ENCODE peak calls at places on chromosomes 16 and 17, in five cellular contexts. A is neural progenitor cell, E is GM23248, R is GM23338, J is MM.1S. U is an unnamed sample.

GRCh38 chr16:86232496-86232895 is 277.8 kb upstream of the FOXF1 start:
- DNase-seq in R (no peak), J (no peak), A (no peak), E (no peak), U (no peak)

GRCh38 chr16:4691666-4692412 is 1.5 kb upstream of the NUDT16L1 start:
- DNase-seq in J (no peak), R (no peak), A (no peak), E (no peak), U (no peak)

GRCh38 chr16:88463411-88463810 is 10.3 kb downstream of the ZFPM1 start:
- DNase-seq in J (no peak), A (no peak), R (no peak), E (no peak), U (no peak)

GRCh38 chr16:70695351-70696070 is 9.7 kb upstream of the MTSS2 start:
- DNase-seq in E (no peak), R (peak; percentile 60), J (no peak), A (peak; percentile 40), U (peak; percentile 30)

GRCh38 chr17:47099987-47100711 is 88.9 kb downstream of the CDC27 start:
- DNase-seq in J (peak; percentile 90), A (peak; percentile 91), E (peak; percentile 92), R (peak; percentile 93), U (peak; percentile 97)

GRCh38 chr16:82105107-82105506 is 64.9 kb downstream of the MPHOSPH6 start:
- DNase-seq in E (no peak), A (no peak), J (peak; percentile 7), R (no peak), U (no peak)

GRCh38 chr17:83203472-83204221 is 124.2 kb downstream of the METRNL start:
- DNase-seq in J (no peak), R (no peak), A (no peak), E (peak; percentile 44), U (no peak)

GRCh38 chr16:2205967-2206313 is 686 bp downstream of the MLST8 start:
- DNase-seq in E (peak; percentile 40), A (peak; percentile 69), R (no peak), J (peak; percentile 43), U (no peak)

GRCh38 chr16:59046335-59046734 is 312.2 kb upstream of the GOT2 start:
- DNase-seq in E (no peak), R (no peak), A (no peak), J (no peak), U (no peak)

GRCh38 chr16:19481291-19481690 is 40.6 kb downstream of the GDE1 start:
- DNase-seq in J (no peak), E (peak; percentile 24), R (no peak), A (no peak), U (no peak)

GRCh38 chr17:5785343-5785742 is 201.0 kb upstream of the NLRP1 start:
- DNase-seq in J (no peak), R (no peak), A (no peak), E (peak; percentile 48), U (peak; percentile 85)

GRCh38 chr17:78307887-78308633 is 51.8 kb downstream of the SOCS3 start:
- DNase-seq in A (no peak), R (peak; percentile 62), E (no peak), J (no peak), U (peak; percentile 56)

GRCh38 chr16:27611340-27611739 is 61.4 kb downstream of the KATNIP start:
- DNase-seq in E (no peak), J (no peak), R (no peak), A (no peak), U (no peak)

GRCh38 chr17:21262259-21262993 is 9.2 kb upstream of the NATD1 start:
- DNase-seq in A (no peak), R (no peak), J (no peak), E (no peak), U (no peak)

GRCh38 chr17:50904522-50905459 is 38.6 kb upstream of the TOB1 start:
- DNase-seq in R (no peak), A (peak; percentile 50), E (peak; percentile 27), J (no peak), U (peak; percentile 34)

GRCh38 chr17:50906443-50906842 is 40.3 kb upstream of the TOB1 start:
- DNase-seq in J (no peak), A (no peak), R (no peak), E (no peak), U (no peak)

GRCh38 chr17:50905460-50905803 is 39.3 kb upstream of the TOB1 start:
- DNase-seq in A (no peak), E (no peak), J (no peak), R (peak; percentile 51), U (no peak)

GRCh38 chr17:50902768-50903353 is 36.7 kb upstream of the TOB1 start:
- DNase-seq in J (peak; percentile 21), R (no peak), A (peak; percentile 91), E (no peak), U (no peak)

GRCh38 chr17:50903604-50904521 is 37.7 kb upstream of the TOB1 start:
- DNase-seq in E (peak; percentile 43), J (no peak), A (no peak), R (no peak), U (peak; percentile 80)
- TF ChIP-seq EZH2phosphoT487 in E (no peak), J (no peak), A (no peak), R (no peak), U (no peak)

GRCh38 chr16:8047711-8048110 is 542.6 kb downstream of the TMEM114 start:
- DNase-seq in E (no peak), J (no peak), R (no peak), A (no peak), U (no peak)

GRCh38 chr16:8048433-8048832 is 541.9 kb downstream of the TMEM114 start:
- DNase-seq in A (no peak), E (no peak), J (no peak), R (no peak), U (no peak)

DNA sequence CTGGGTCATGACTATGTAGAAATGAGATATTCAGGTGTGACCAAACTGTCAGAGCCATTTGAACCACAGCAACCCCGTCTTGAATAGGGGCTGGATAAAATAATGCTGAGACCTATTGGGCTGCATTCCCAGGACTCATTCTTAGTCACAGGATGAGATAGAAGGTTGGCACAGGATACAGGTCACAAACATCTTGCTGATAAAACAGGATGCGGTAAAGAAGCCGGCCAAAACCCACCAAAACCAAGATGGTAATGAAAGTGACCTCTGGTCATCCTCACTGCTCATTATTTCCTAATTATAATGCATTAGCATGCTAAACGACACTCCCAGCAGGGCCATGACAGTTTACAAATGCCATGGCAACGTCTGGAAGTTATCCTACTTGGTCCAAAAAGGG is 545.5 kb downstream of the TMEM114 start:
- DNase-seq in J (no peak), E (no peak), R (no peak), A (no peak), U (peak; percentile 1)
- H2AFZ ChIP-seq in J (no peak overlapping the region), E (no peak overlapping the region), R (no peak overlapping the region), A (no peak overlapping the region), U (no peak overlapping the region)

GRCh38 chr17:74825003-74825627 is 34.6 kb downstream of the GRIN2C start:
- DNase-seq in A (no peak), R (no peak), E (no peak), J (no peak), U (no peak)

GRCh38 chr17:74822329-74823175 is 37.1 kb downstream of the GRIN2C start:
- DNase-seq in J (no peak), A (no peak), E (no peak), R (no peak), U (no peak)

GRCh38 chr17:74823176-74823495 is 36.5 kb downstream of the GRIN2C start:
- DNase-seq in J (no peak), E (no peak), R (no peak), A (no peak), U (no peak)

GRCh38 chr17:74820037-74820436 is 39.6 kb downstream of the GRIN2C start:
- DNase-seq in A (no peak), R (no peak), J (no peak), E (no peak), U (no peak)

GRCh38 chr17:74821655-74822328 is 37.9 kb downstream of the GRIN2C start:
- DNase-seq in R (no peak), A (no peak), E (no peak), J (no peak), U (no peak)
- TF ChIP-seq EZH2phosphoT487 in R (no peak), A (no peak), E (no peak), J (no peak), U (no peak)

GRCh38 chr17:59723041-59723440 is 15.6 kb downstream of the VMP1 start:
- DNase-seq in R (no peak), A (no peak), J (no peak), E (no peak), U (no peak)

GRCh38 chr17:59723607-59724006 is 16.2 kb downstream of the VMP1 start:
- DNase-seq in A (no peak), J (no peak), R (no peak), E (no peak), U (no peak)

GRCh38 chr17:59727817-59728533 is 20.5 kb downstream of the VMP1 start:
- DNase-seq in E (no peak), J (no peak), R (no peak), A (no peak), U (no peak)

GRCh38 chr17:59722623-59723022 is 15.2 kb downstream of the VMP1 start:
- DNase-seq in A (no peak), J (no peak), E (no peak), R (no peak), U (no peak)

DNA sequence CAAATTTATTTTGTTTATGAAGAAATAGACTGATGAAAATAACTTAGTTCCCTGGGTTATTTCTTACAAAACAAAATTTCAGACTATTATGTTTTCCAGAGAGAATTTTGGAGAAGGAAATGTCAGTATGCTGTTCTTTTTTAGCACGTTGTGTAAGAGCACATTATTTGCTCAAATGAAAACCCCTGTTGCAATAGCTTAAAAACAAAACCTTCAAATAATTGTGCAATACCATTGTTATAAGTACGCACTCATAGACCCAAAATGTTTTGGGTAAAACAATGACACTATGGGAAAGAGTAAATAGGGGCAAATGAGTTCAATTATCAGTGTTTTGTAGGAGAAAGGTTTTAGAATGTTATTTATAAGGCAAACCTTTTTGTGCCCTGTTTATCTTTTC is 18.2 kb downstream of the VMP1 start:
- DNase-seq in R (no peak), J (no peak), E (peak; percentile 78), A (no peak), U (no peak)
- H2AFZ ChIP-seq in R (no peak overlapping the region), J (no peak overlapping the region), E (peak overlapping the region; percentile 14), A (no peak overlapping the region), U (no peak overlapping the region)

GRCh38 chr17:79928502-79929256 is 89.4 kb upstream of the CBX4 start:
- DNase-seq in R (no peak), A (no peak), J (no peak), E (no peak), U (no peak)

GRCh38 chr17:79931517-79932309 is 92.5 kb upstream of the CBX4 start:
- DNase-seq in A (no peak), J (no peak), E (peak; percentile 74), R (no peak), U (peak; percentile 20)

GRCh38 chr17:79929257-79930076 is 90.2 kb upstream of the CBX4 start:
- DNase-seq in R (peak; percentile 53), A (peak; percentile 43), J (no peak), E (no peak), U (no peak)

GRCh38 chr17:79930786-79931516 is 91.7 kb upstream of the CBX4 start:
- DNase-seq in E (no peak), R (peak; percentile 58), J (no peak), A (peak; percentile 46), U (no peak)

GRCh38 chr17:79930077-79930785 is 91.0 kb upstream of the CBX4 start:
- DNase-seq in R (peak; percentile 64), A (peak; percentile 88), E (peak; percentile 29), J (no peak), U (no peak)
- TF ChIP-seq EZH2phosphoT487 in R (no peak), A (peak; percentile 45), E (no peak), J (peak; percentile 67), U (peak; percentile 40)